ENCODE peak calls at places on chromosomes 11 and 22, in five cellular contexts. One of them, this sample, is unnamed.

GRCh38 chr11:94515398-94515797 is 3.1 kb downstream of the C11orf97 start:
- DNase-seq in esophagus muscularis mucosa: no peak
- DNase-seq in testis: no peak
- DNase-seq in HepG2: no peak
- DNase-seq in HCT116: no peak
- DNase-seq in this sample: no peak

GRCh38 chr11:57427692-57428082 is 766 bp upstream of the SLC43A3 start:
- DNase-seq in esophagus muscularis mucosa: peak
- DNase-seq in testis: peak
- DNase-seq in HepG2: no peak
- DNase-seq in HCT116: no peak
- DNase-seq in this sample: no peak

GRCh38 chr22:39814899-39815298 is 78.7 kb downstream of the ENTHD1 start:
- DNase-seq in esophagus muscularis mucosa: no peak
- DNase-seq in testis: no peak
- DNase-seq in HepG2: no peak
- DNase-seq in HCT116: no peak
- DNase-seq in this sample: no peak

GRCh38 chr11:128324531-128325141 is 262.7 kb downstream of the ETS1 start:
- DNase-seq in esophagus muscularis mucosa: peak
- DNase-seq in testis: no peak
- DNase-seq in HepG2: no peak
- DNase-seq in HCT116: no peak
- DNase-seq in this sample: no peak

GRCh38 chr11:35919244-35919643 is 24.6 kb upstream of the LDLRAD3 start:
- DNase-seq in esophagus muscularis mucosa: no peak
- DNase-seq in testis: no peak
- DNase-seq in HepG2: no peak
- DNase-seq in HCT116: no peak
- DNase-seq in this sample: no peak

GRCh38 chr11:128421577-128421976 is 165.8 kb downstream of the ETS1 start:
- DNase-seq in esophagus muscularis mucosa: no peak
- DNase-seq in testis: no peak
- DNase-seq in HepG2: no peak
- DNase-seq in HCT116: no peak
- DNase-seq in this sample: no peak

GRCh38 chr11:112277937-112278336 is 17.3 kb upstream of the PLET1 start:
- DNase-seq in esophagus muscularis mucosa: no peak
- DNase-seq in testis: no peak
- DNase-seq in HepG2: peak
- DNase-seq in HCT116: no peak
- DNase-seq in this sample: no peak

GRCh38 chr11:67055812-67056211 is 835 bp upstream of the RHOD start:
- DNase-seq in esophagus muscularis mucosa: no peak
- DNase-seq in testis: peak
- DNase-seq in HepG2: no peak
- DNase-seq in HCT116: no peak
- DNase-seq in this sample: no peak

GRCh38 chr11:102430158-102430836 is 22.3 kb downstream of the TMEM123 start:
- DNase-seq in esophagus muscularis mucosa: no peak
- DNase-seq in testis: no peak
- DNase-seq in HepG2: no peak
- DNase-seq in HCT116: no peak
- DNase-seq in this sample: no peak

GRCh38 chr11:36684840-36685800 is 87.1 kb upstream of the RAG2 start:
- DNase-seq in esophagus muscularis mucosa: no peak
- DNase-seq in testis: no peak
- DNase-seq in HepG2: no peak
- DNase-seq in HCT116: no peak
- DNase-seq in this sample: no peak

GRCh38 chr22:46769191-46769675 is 6.8 kb downstream of the TBC1D22A start:
- DNase-seq in esophagus muscularis mucosa: no peak
- DNase-seq in testis: no peak
- DNase-seq in HepG2: no peak
- DNase-seq in HCT116: no peak
- DNase-seq in this sample: no peak

GRCh38 chr11:68042219-68043028 is 3.6 kb downstream of the TCIRG1 start:
- DNase-seq in esophagus muscularis mucosa: no peak
- DNase-seq in testis: no peak
- DNase-seq in HepG2: no peak
- DNase-seq in HCT116: no peak
- DNase-seq in this sample: peak

GRCh38 chr11:94933225-94934130 is 39.9 kb downstream of the CWC15 start:
- DNase-seq in esophagus muscularis mucosa: no peak
- DNase-seq in testis: no peak
- DNase-seq in HepG2: no peak
- DNase-seq in HCT116: no peak
- DNase-seq in this sample: no peak

GRCh38 chr11:123330471-123330870 is 99.6 kb upstream of the GRAMD1B start:
- DNase-seq in esophagus muscularis mucosa: no peak
- DNase-seq in testis: no peak
- DNase-seq in HepG2: no peak
- DNase-seq in HCT116: no peak
- DNase-seq in this sample: no peak

GRCh38 chr11:104609766-104610165 is 288.5 kb downstream of the CASP12 start:
- DNase-seq in esophagus muscularis mucosa: no peak
- DNase-seq in testis: no peak
- DNase-seq in HepG2: no peak
- DNase-seq in HCT116: no peak
- DNase-seq in this sample: no peak

GRCh38 chr11:82698576-82699352 is 34.9 kb downstream of the FAM181B start:
- DNase-seq in esophagus muscularis mucosa: peak
- DNase-seq in testis: no peak
- DNase-seq in HepG2: no peak
- DNase-seq in HCT116: no peak
- DNase-seq in this sample: no peak

GRCh38 chr11:129732926-129733325 is 82.7 kb upstream of the TMEM45B start:
- DNase-seq in esophagus muscularis mucosa: peak
- DNase-seq in testis: no peak
- DNase-seq in HepG2: no peak
- DNase-seq in HCT116: no peak
- DNase-seq in this sample: no peak

GRCh38 chr11:57504511-57504910 is 11.0 kb downstream of the SLC43A1 start:
- DNase-seq in esophagus muscularis mucosa: no peak
- DNase-seq in testis: no peak
- DNase-seq in HepG2: no peak
- DNase-seq in HCT116: no peak
- DNase-seq in this sample: no peak

GRCh38 chr11:57150454-57150917 is 31.3 kb upstream of the LRRC55 start:
- DNase-seq in esophagus muscularis mucosa: no peak
- DNase-seq in testis: no peak
- DNase-seq in HepG2: no peak
- DNase-seq in HCT116: no peak
- DNase-seq in this sample: peak

GRCh38 chr22:46695346-46696224 is 42.5 kb downstream of the CERK start:
- DNase-seq in esophagus muscularis mucosa: no peak
- DNase-seq in testis: no peak
- DNase-seq in HepG2: no peak
- DNase-seq in HCT116: no peak
- DNase-seq in this sample: no peak

GRCh38 chr11:95256204-95256819 is 25.3 kb upstream of the SESN3 start:
- DNase-seq in esophagus muscularis mucosa: no peak
- DNase-seq in testis: no peak
- DNase-seq in HepG2: no peak
- DNase-seq in HCT116: no peak
- DNase-seq in this sample: peak

GRCh38 chr11:68213135-68213515 is at the start of gene KMT5B:
- DNase-seq in esophagus muscularis mucosa: no peak
- DNase-seq in testis: peak
- DNase-seq in HepG2: no peak
- DNase-seq in HCT116: peak
- DNase-seq in this sample: peak

GRCh38 chr11:45289369-45289768 is 3.2 kb upstream of the SYT13 start:
- DNase-seq in esophagus muscularis mucosa: no peak
- DNase-seq in testis: no peak
- DNase-seq in HepG2: no peak
- DNase-seq in HCT116: no peak
- DNase-seq in this sample: no peak

GRCh38 chr11:33303541-33303940 is 46.4 kb downstream of the HIPK3 start:
- DNase-seq in esophagus muscularis mucosa: no peak
- DNase-seq in testis: no peak
- DNase-seq in HepG2: no peak
- DNase-seq in HCT116: no peak
- DNase-seq in this sample: no peak

GRCh38 chr11:117934526-117935307 is 5.5 kb upstream of the TMPRSS13 start:
- DNase-seq in esophagus muscularis mucosa: no peak
- DNase-seq in testis: no peak
- DNase-seq in HepG2: no peak
- DNase-seq in HCT116: no peak
- DNase-seq in this sample: no peak

GRCh38 chr11:77604281-77604680 is 14.5 kb downstream of the AQP11 start:
- DNase-seq in esophagus muscularis mucosa: no peak
- DNase-seq in testis: no peak
- DNase-seq in HepG2: no peak
- DNase-seq in HCT116: no peak
- DNase-seq in this sample: no peak

GRCh38 chr22:43955040-43955882 is at the start of gene SAMM50:
- DNase-seq in esophagus muscularis mucosa: peak
- DNase-seq in testis: peak
- DNase-seq in HepG2: peak
- DNase-seq in HCT116: peak
- DNase-seq in this sample: peak
- TF ChIP-seq POLR2A in esophagus muscularis mucosa: no peak
- TF ChIP-seq POLR2A in testis: no peak
- TF ChIP-seq POLR2A in HepG2: peak
- TF ChIP-seq POLR2A in HCT116: peak
- TF ChIP-seq POLR2A in this sample: peak

GRCh38 chr22:50526849-50527801 is 1.7 kb upstream of the SCO2 start:
- DNase-seq in esophagus muscularis mucosa: no peak
- DNase-seq in testis: no peak
- DNase-seq in HepG2: peak
- DNase-seq in HCT116: no peak
- DNase-seq in this sample: peak
- TF ChIP-seq POLR2A in esophagus muscularis mucosa: no peak
- TF ChIP-seq POLR2A in testis: no peak
- TF ChIP-seq POLR2A in HepG2: no peak
- TF ChIP-seq POLR2A in HCT116: peak
- TF ChIP-seq POLR2A in this sample: no peak

GRCh38 chr22:45009881-45010531 is at the start of gene PHF21B:
- DNase-seq in esophagus muscularis mucosa: no peak
- DNase-seq in testis: peak
- DNase-seq in HepG2: no peak
- DNase-seq in HCT116: no peak
- DNase-seq in this sample: no peak
- TF ChIP-seq POLR2A in esophagus muscularis mucosa: no peak
- TF ChIP-seq POLR2A in testis: no peak
- TF ChIP-seq POLR2A in HepG2: no peak
- TF ChIP-seq POLR2A in HCT116: no peak
- TF ChIP-seq POLR2A in this sample: no peak

DNA sequence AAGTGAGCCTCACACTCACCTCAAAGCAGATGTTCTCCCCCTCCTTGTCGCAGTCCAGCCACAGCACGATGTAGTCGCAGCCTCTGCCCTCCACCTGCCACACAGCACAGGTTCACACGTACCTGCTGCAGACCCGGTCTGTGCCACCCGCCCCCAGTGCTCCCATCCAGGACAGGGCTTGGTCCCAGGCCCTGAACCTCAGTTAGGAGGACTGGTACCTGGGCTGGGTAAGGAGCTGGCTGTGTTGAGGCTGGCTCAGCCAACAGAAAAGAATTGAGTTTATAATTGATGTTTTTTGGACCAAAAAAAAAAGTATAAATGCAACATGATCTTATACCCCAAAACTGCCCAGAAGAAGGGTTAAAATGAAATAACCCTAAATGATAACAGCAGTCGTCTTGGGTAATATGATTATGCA is 10.7 kb downstream of the TOP3B start:
- DNase-seq in esophagus muscularis mucosa: no peak
- DNase-seq in testis: no peak
- DNase-seq in HepG2: no peak
- DNase-seq in HCT116: no peak
- DNase-seq in this sample: no peak
- TF ChIP-seq POLR2A in esophagus muscularis mucosa: no peak
- TF ChIP-seq POLR2A in testis: no peak
- TF ChIP-seq POLR2A in HepG2: no peak
- TF ChIP-seq POLR2A in HCT116: no peak
- TF ChIP-seq POLR2A in this sample: no peak

GRCh38 chr11:73376803-73377629 is 817 bp downstream of the RELT start:
- DNase-seq in esophagus muscularis mucosa: no peak
- DNase-seq in testis: peak
- DNase-seq in HepG2: peak
- DNase-seq in HCT116: peak
- DNase-seq in this sample: peak
- TF ChIP-seq POLR2A in esophagus muscularis mucosa: peak
- TF ChIP-seq POLR2A in testis: no peak
- TF ChIP-seq POLR2A in HepG2: peak
- TF ChIP-seq POLR2A in HCT116: no peak
- TF ChIP-seq POLR2A in this sample: no peak

DNA sequence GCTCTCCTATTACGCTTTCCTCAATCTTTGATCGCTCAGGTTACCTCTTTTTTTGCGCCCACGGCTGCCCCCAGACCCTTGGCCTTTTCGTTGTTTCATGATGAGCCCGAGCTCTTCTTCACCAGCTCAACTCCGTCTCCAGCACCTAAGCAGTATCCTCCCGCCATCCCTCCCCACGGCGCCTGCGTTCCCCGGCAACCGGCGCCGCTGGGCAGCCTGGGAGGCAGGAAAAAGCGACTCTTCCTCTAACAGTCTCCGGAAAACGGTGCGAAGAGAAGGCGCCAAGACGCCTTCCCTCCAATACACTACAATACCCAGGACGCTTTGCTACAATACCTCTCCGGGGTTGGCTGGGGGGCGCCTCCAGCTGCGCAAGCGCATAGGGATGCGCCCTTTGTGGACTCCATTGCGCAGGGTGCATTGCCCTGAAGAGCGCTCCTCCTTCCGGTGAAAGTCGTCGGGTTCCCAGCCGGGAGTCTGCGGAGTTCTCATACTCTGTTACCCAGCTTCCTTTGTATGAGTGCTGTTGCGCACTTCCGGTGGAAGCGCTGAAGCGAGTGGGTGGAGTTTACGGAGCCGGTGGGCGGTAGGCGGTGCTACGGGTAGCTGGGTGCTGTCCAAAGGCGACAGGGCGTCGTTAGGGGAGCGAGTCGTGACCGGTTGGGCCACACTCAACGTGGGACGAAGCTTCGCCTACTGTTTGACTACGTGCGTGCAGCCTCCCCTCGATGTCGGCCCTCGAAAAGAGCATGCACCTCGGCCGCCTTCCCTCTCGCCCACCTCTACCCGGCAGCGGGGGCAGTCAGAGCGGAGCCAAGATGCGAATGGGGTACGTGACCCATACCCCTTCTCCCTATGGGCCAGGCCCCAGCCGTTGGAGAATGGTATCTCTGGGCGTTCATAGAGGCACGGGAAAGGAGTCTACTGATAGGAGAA is at the start of the genes C2CD3 and PPME1:
- DNase-seq in esophagus muscularis mucosa: peak
- DNase-seq in testis: peak
- DNase-seq in HepG2: peak
- DNase-seq in HCT116: peak
- DNase-seq in this sample: peak
- TF ChIP-seq POLR2A in esophagus muscularis mucosa: peak
- TF ChIP-seq POLR2A in testis: no peak
- TF ChIP-seq POLR2A in HepG2: peak
- TF ChIP-seq POLR2A in HCT116: peak
- TF ChIP-seq POLR2A in this sample: peak

GRCh38 chr11:71928739-71929443 is at the start of gene RNF121:
- DNase-seq in esophagus muscularis mucosa: peak
- DNase-seq in testis: peak
- DNase-seq in HepG2: peak
- DNase-seq in HCT116: peak
- DNase-seq in this sample: peak
- TF ChIP-seq POLR2A in esophagus muscularis mucosa: no peak
- TF ChIP-seq POLR2A in testis: no peak
- TF ChIP-seq POLR2A in HepG2: peak
- TF ChIP-seq POLR2A in HCT116: peak
- TF ChIP-seq POLR2A in this sample: peak